ENCODE peak calls at places on chromosomes 5 and 9, in ten cellular contexts. A, I, R, V, L, P, H, N, W and O are unnamed samples.

GRCh38 chr5:171275822-171276544 is 33.1 kb upstream of the TLX3 start:
- DNase-seq in H (no peak), A (no peak), N (no peak), I (no peak), R (no peak), P (no peak), V (no peak), L (no peak), W (no peak), O (no peak)

GRCh38 chr9:114281421-114282103 is 41.3 kb upstream of the ORM1 start:
- DNase-seq in I (no peak), L (no peak), H (no peak), V (peak; percentile 67), A (no peak), R (no peak), W (peak; percentile 67), N (no peak), P (no peak), O (no peak)

GRCh38 chr5:947626-948471 is 55.2 kb downstream of the TRIP13 start:
- DNase-seq in L (no peak), H (no peak), R (no peak), A (no peak), V (no peak), N (no peak), W (no peak), P (no peak), I (no peak), O (no peak)

GRCh38 chr9:15231788-15232635 is 75.0 kb downstream of the TTC39B start:
- DNase-seq in P (peak; percentile 60), W (no peak), L (no peak), H (peak; percentile 24), V (no peak), R (no peak), N (no peak), I (peak; percentile 46), A (no peak), O (no peak)

GRCh38 chr5:141883948-141884318 is 5.7 kb upstream of the PCDH1 start:
- DNase-seq in H (no peak), I (no peak), N (no peak), V (no peak), W (no peak), P (no peak), L (no peak), A (no peak), R (no peak), O (no peak)

GRCh38 chr5:149445739-149446369 is 66.8 kb upstream of the IL17B start:
- DNase-seq in P (peak; percentile 89), A (no peak), H (peak; percentile 67), R (no peak), V (peak; percentile 37), N (no peak), W (peak; percentile 99), L (no peak), I (peak; percentile 91), O (no peak)

GRCh38 chr5:1801954-1802295 is 718 bp downstream of the NDUFS6 start:
- DNase-seq in P (no peak), W (no peak), V (no peak), H (peak; percentile 29), R (no peak), N (no peak), A (no peak), I (no peak), L (no peak), O (no peak)

GRCh38 chr5:54229041-54229780 is 81.2 kb downstream of the ARL15 start:
- DNase-seq in V (peak; percentile 65), A (peak; percentile 59), L (peak; percentile 73), I (peak; percentile 69), R (peak; percentile 75), W (peak; percentile 58), N (peak; percentile 70), H (peak; percentile 57), P (peak; percentile 58), O (peak; percentile 26)

GRCh38 chr5:159208508-159209437 is 580 bp downstream of the RNF145 start:
- DNase-seq in L (peak; percentile 63), A (no peak), N (peak; percentile 12), P (peak; percentile 15), I (peak; percentile 75), R (peak; percentile 14), V (peak; percentile 59), H (no peak), W (peak; percentile 28), O (peak; percentile 17)

GRCh38 chr9:18142964-18143363 is 331.0 kb upstream of the ADAMTSL1 start:
- DNase-seq in L (no peak), I (peak; percentile 17), A (no peak), P (peak; percentile 7), N (no peak), H (peak; percentile 28), W (no peak), V (no peak), R (no peak), O (no peak)

GRCh38 chr9:121842612-121842978 is 191.2 kb downstream of the DAB2IP start:
- DNase-seq in I (no peak), L (no peak), H (no peak), W (peak; percentile 87), A (no peak), R (no peak), N (no peak), V (no peak), P (peak; percentile 78), O (no peak)

GRCh38 chr9:72467766-72468738 is 53.4 kb upstream of the TMC1 start:
- DNase-seq in I (no peak), L (no peak), H (no peak), A (no peak), P (no peak), N (no peak), V (no peak), R (no peak), W (no peak), O (no peak)